ENCODE peak calls at places on chromosomes 3 and 15, in ten cellular contexts. One of them, this sample, is unnamed.

GRCh38 chr3:108862865-108863798 is 40.5 kb downstream of the TRAT1 start:
- DNase-seq in fibroblast of lung: peak
- DNase-seq in neural progenitor cell: no peak
- DNase-seq in keratinocyte: no peak
- DNase-seq in OCI-LY7: no peak
- DNase-seq in DND-41: no peak
- DNase-seq in endothelial cell of umbilical vein: peak
- DNase-seq in adipocyte: peak
- DNase-seq in astrocyte: peak
- DNase-seq in breast epithelium: no peak
- DNase-seq in this sample: no peak

GRCh38 chr15:70034596-70034995 is 63.1 kb downstream of the TLE3 start:
- DNase-seq in fibroblast of lung: no peak
- DNase-seq in neural progenitor cell: no peak
- DNase-seq in keratinocyte: no peak
- DNase-seq in OCI-LY7: no peak
- DNase-seq in DND-41: no peak
- DNase-seq in endothelial cell of umbilical vein: no peak
- DNase-seq in adipocyte: no peak
- DNase-seq in astrocyte: no peak
- DNase-seq in breast epithelium: no peak
- DNase-seq in this sample: no peak

GRCh38 chr3:160194438-160194837 is 30.8 kb upstream of the C3orf80 start:
- DNase-seq in fibroblast of lung: no peak
- DNase-seq in neural progenitor cell: no peak
- DNase-seq in keratinocyte: no peak
- DNase-seq in OCI-LY7: no peak
- DNase-seq in DND-41: no peak
- DNase-seq in endothelial cell of umbilical vein: no peak
- DNase-seq in adipocyte: no peak
- DNase-seq in astrocyte: no peak
- DNase-seq in breast epithelium: no peak
- DNase-seq in this sample: no peak

GRCh38 chr3:60610441-60611112 is 640.7 kb downstream of the FHIT start:
- DNase-seq in fibroblast of lung: peak
- DNase-seq in neural progenitor cell: no peak
- DNase-seq in keratinocyte: no peak
- DNase-seq in OCI-LY7: no peak
- DNase-seq in DND-41: no peak
- DNase-seq in endothelial cell of umbilical vein: no peak
- DNase-seq in adipocyte: peak
- DNase-seq in astrocyte: peak
- DNase-seq in breast epithelium: no peak
- DNase-seq in this sample: no peak

GRCh38 chr3:189841474-189842205 is 210.5 kb downstream of the TP63 start:
- DNase-seq in fibroblast of lung: peak
- DNase-seq in neural progenitor cell: no peak
- DNase-seq in keratinocyte: no peak
- DNase-seq in OCI-LY7: no peak
- DNase-seq in DND-41: no peak
- DNase-seq in endothelial cell of umbilical vein: no peak
- DNase-seq in adipocyte: peak
- DNase-seq in astrocyte: peak
- DNase-seq in breast epithelium: no peak
- DNase-seq in this sample: peak

GRCh38 chr15:86115138-86115801 is 35.6 kb downstream of the AGBL1 start:
- DNase-seq in fibroblast of lung: no peak
- DNase-seq in neural progenitor cell: no peak
- DNase-seq in keratinocyte: no peak
- DNase-seq in OCI-LY7: no peak
- DNase-seq in DND-41: no peak
- DNase-seq in endothelial cell of umbilical vein: no peak
- DNase-seq in adipocyte: no peak
- DNase-seq in astrocyte: peak
- DNase-seq in breast epithelium: no peak
- DNase-seq in this sample: no peak

GRCh38 chr15:63583027-63583426 is 14.2 kb upstream of the FBXL22 start:
- DNase-seq in fibroblast of lung: peak
- DNase-seq in neural progenitor cell: no peak
- DNase-seq in keratinocyte: no peak
- DNase-seq in OCI-LY7: no peak
- DNase-seq in DND-41: no peak
- DNase-seq in endothelial cell of umbilical vein: no peak
- DNase-seq in adipocyte: peak
- DNase-seq in astrocyte: peak
- DNase-seq in breast epithelium: no peak
- DNase-seq in this sample: peak

GRCh38 chr15:101244039-101244781 is 7.6 kb downstream of the CHSY1 start:
- DNase-seq in fibroblast of lung: peak
- DNase-seq in neural progenitor cell: no peak
- DNase-seq in keratinocyte: no peak
- DNase-seq in OCI-LY7: peak
- DNase-seq in DND-41: peak
- DNase-seq in endothelial cell of umbilical vein: no peak
- DNase-seq in adipocyte: peak
- DNase-seq in astrocyte: peak
- DNase-seq in breast epithelium: no peak
- DNase-seq in this sample: no peak

GRCh38 chr3:49536875-49537533 is 17.3 kb upstream of the BSN start:
- DNase-seq in fibroblast of lung: no peak
- DNase-seq in neural progenitor cell: no peak
- DNase-seq in keratinocyte: no peak
- DNase-seq in OCI-LY7: no peak
- DNase-seq in DND-41: no peak
- DNase-seq in endothelial cell of umbilical vein: no peak
- DNase-seq in adipocyte: no peak
- DNase-seq in astrocyte: no peak
- DNase-seq in breast epithelium: no peak
- DNase-seq in this sample: no peak

GRCh38 chr3:158789592-158789991 is 12.3 kb upstream of the MFSD1 start:
- DNase-seq in fibroblast of lung: peak
- DNase-seq in neural progenitor cell: no peak
- DNase-seq in keratinocyte: no peak
- DNase-seq in OCI-LY7: peak
- DNase-seq in DND-41: no peak
- DNase-seq in endothelial cell of umbilical vein: peak
- DNase-seq in adipocyte: peak
- DNase-seq in astrocyte: no peak
- DNase-seq in breast epithelium: no peak
- DNase-seq in this sample: peak

GRCh38 chr15:83848315-83849050 is 194.6 kb downstream of the ADAMTSL3 start:
- DNase-seq in fibroblast of lung: peak
- DNase-seq in neural progenitor cell: no peak
- DNase-seq in keratinocyte: no peak
- DNase-seq in OCI-LY7: no peak
- DNase-seq in DND-41: no peak
- DNase-seq in endothelial cell of umbilical vein: no peak
- DNase-seq in adipocyte: peak
- DNase-seq in astrocyte: peak
- DNase-seq in breast epithelium: no peak
- DNase-seq in this sample: peak

GRCh38 chr15:65171428-65171827 is 13.7 kb downstream of the CLPX start:
- DNase-seq in fibroblast of lung: no peak
- DNase-seq in neural progenitor cell: no peak
- DNase-seq in keratinocyte: no peak
- DNase-seq in OCI-LY7: no peak
- DNase-seq in DND-41: no peak
- DNase-seq in endothelial cell of umbilical vein: no peak
- DNase-seq in adipocyte: no peak
- DNase-seq in astrocyte: no peak
- DNase-seq in breast epithelium: no peak
- DNase-seq in this sample: no peak

GRCh38 chr3:150059729-150060128 is 89.0 kb upstream of the PFN2 start:
- DNase-seq in fibroblast of lung: no peak
- DNase-seq in neural progenitor cell: no peak
- DNase-seq in keratinocyte: no peak
- DNase-seq in OCI-LY7: no peak
- DNase-seq in DND-41: no peak
- DNase-seq in endothelial cell of umbilical vein: no peak
- DNase-seq in adipocyte: no peak
- DNase-seq in astrocyte: peak
- DNase-seq in breast epithelium: no peak
- DNase-seq in this sample: no peak

GRCh38 chr15:82828064-82828463 is 18.6 kb downstream of the WHAMM start:
- DNase-seq in fibroblast of lung: no peak
- DNase-seq in neural progenitor cell: no peak
- DNase-seq in keratinocyte: no peak
- DNase-seq in OCI-LY7: no peak
- DNase-seq in DND-41: no peak
- DNase-seq in endothelial cell of umbilical vein: no peak
- DNase-seq in adipocyte: peak
- DNase-seq in astrocyte: no peak
- DNase-seq in breast epithelium: no peak
- DNase-seq in this sample: peak

GRCh38 chr3:12967751-12968209 is 105.4 kb downstream of the IQSEC1 start:
- DNase-seq in fibroblast of lung: peak
- DNase-seq in neural progenitor cell: peak
- DNase-seq in keratinocyte: no peak
- DNase-seq in OCI-LY7: peak
- DNase-seq in DND-41: peak
- DNase-seq in endothelial cell of umbilical vein: peak
- DNase-seq in adipocyte: peak
- DNase-seq in astrocyte: peak
- DNase-seq in breast epithelium: peak
- DNase-seq in this sample: peak

GRCh38 chr3:51379746-51380330 is 5.3 kb upstream of the MANF start:
- DNase-seq in fibroblast of lung: no peak
- DNase-seq in neural progenitor cell: no peak
- DNase-seq in keratinocyte: no peak
- DNase-seq in OCI-LY7: no peak
- DNase-seq in DND-41: no peak
- DNase-seq in endothelial cell of umbilical vein: no peak
- DNase-seq in adipocyte: no peak
- DNase-seq in astrocyte: no peak
- DNase-seq in breast epithelium: no peak
- DNase-seq in this sample: no peak

GRCh38 chr3:55721716-55722484 is 234.8 kb upstream of the WNT5A start:
- DNase-seq in fibroblast of lung: peak
- DNase-seq in neural progenitor cell: peak
- DNase-seq in keratinocyte: no peak
- DNase-seq in OCI-LY7: peak
- DNase-seq in DND-41: no peak
- DNase-seq in endothelial cell of umbilical vein: no peak
- DNase-seq in adipocyte: peak
- DNase-seq in astrocyte: no peak
- DNase-seq in breast epithelium: no peak
- DNase-seq in this sample: peak

GRCh38 chr3:128188326-128188725 is 35.0 kb downstream of the EEFSEC start:
- DNase-seq in fibroblast of lung: no peak
- DNase-seq in neural progenitor cell: no peak
- DNase-seq in keratinocyte: no peak
- DNase-seq in OCI-LY7: no peak
- DNase-seq in DND-41: no peak
- DNase-seq in endothelial cell of umbilical vein: no peak
- DNase-seq in adipocyte: peak
- DNase-seq in astrocyte: peak
- DNase-seq in breast epithelium: no peak
- DNase-seq in this sample: peak

GRCh38 chr3:60571511-60571910 is 679.7 kb downstream of the FHIT start:
- DNase-seq in fibroblast of lung: no peak
- DNase-seq in neural progenitor cell: no peak
- DNase-seq in keratinocyte: no peak
- DNase-seq in OCI-LY7: no peak
- DNase-seq in DND-41: no peak
- DNase-seq in endothelial cell of umbilical vein: no peak
- DNase-seq in adipocyte: no peak
- DNase-seq in astrocyte: no peak
- DNase-seq in breast epithelium: no peak
- DNase-seq in this sample: no peak

GRCh38 chr15:52790166-52790708 is at the start of gene ONECUT1:
- DNase-seq in fibroblast of lung: peak
- DNase-seq in neural progenitor cell: peak
- DNase-seq in keratinocyte: no peak
- DNase-seq in OCI-LY7: peak
- DNase-seq in DND-41: peak
- DNase-seq in endothelial cell of umbilical vein: peak
- DNase-seq in adipocyte: peak
- DNase-seq in astrocyte: no peak
- DNase-seq in breast epithelium: no peak
- DNase-seq in this sample: no peak

GRCh38 chr3:9793161-9793781 is 389 bp downstream of the ARPC4 start:
- DNase-seq in fibroblast of lung: peak
- DNase-seq in neural progenitor cell: peak
- DNase-seq in keratinocyte: no peak
- DNase-seq in OCI-LY7: peak
- DNase-seq in DND-41: no peak
- DNase-seq in endothelial cell of umbilical vein: peak
- DNase-seq in adipocyte: peak
- DNase-seq in astrocyte: no peak
- DNase-seq in breast epithelium: no peak
- DNase-seq in this sample: no peak

GRCh38 chr15:96393209-96393513 is 62.7 kb downstream of the NR2F2 start:
- DNase-seq in fibroblast of lung: no peak
- DNase-seq in neural progenitor cell: no peak
- DNase-seq in keratinocyte: no peak
- DNase-seq in OCI-LY7: no peak
- DNase-seq in DND-41: no peak
- DNase-seq in endothelial cell of umbilical vein: no peak
- DNase-seq in adipocyte: no peak
- DNase-seq in astrocyte: no peak
- DNase-seq in breast epithelium: no peak
- DNase-seq in this sample: no peak
- H3K4me3 ChIP-seq in fibroblast of lung: no peak
- H3K4me3 ChIP-seq in neural progenitor cell: no peak
- H3K4me3 ChIP-seq in keratinocyte: no peak
- H3K4me3 ChIP-seq in OCI-LY7: no peak
- H3K4me3 ChIP-seq in DND-41: no peak
- H3K4me3 ChIP-seq in endothelial cell of umbilical vein: no peak
- H3K4me3 ChIP-seq in adipocyte: peak
- H3K4me3 ChIP-seq in astrocyte: peak
- H3K4me3 ChIP-seq in breast epithelium: no peak
- H3K4me3 ChIP-seq in this sample: no peak

GRCh38 chr3:152267831-152268500 is 763 bp upstream of the MBNL1 start:
- DNase-seq in fibroblast of lung: no peak
- DNase-seq in neural progenitor cell: no peak
- DNase-seq in keratinocyte: no peak
- DNase-seq in OCI-LY7: no peak
- DNase-seq in DND-41: no peak
- DNase-seq in endothelial cell of umbilical vein: peak
- DNase-seq in adipocyte: peak
- DNase-seq in astrocyte: no peak
- DNase-seq in breast epithelium: no peak
- DNase-seq in this sample: no peak
- H3K4me3 ChIP-seq in fibroblast of lung: peak
- H3K4me3 ChIP-seq in neural progenitor cell: peak
- H3K4me3 ChIP-seq in keratinocyte: peak
- H3K4me3 ChIP-seq in OCI-LY7: peak
- H3K4me3 ChIP-seq in DND-41: peak
- H3K4me3 ChIP-seq in endothelial cell of umbilical vein: no peak
- H3K4me3 ChIP-seq in adipocyte: peak
- H3K4me3 ChIP-seq in astrocyte: peak
- H3K4me3 ChIP-seq in breast epithelium: peak
- H3K4me3 ChIP-seq in this sample: peak

GRCh38 chr15:30992465-30992864 is 1.0 kb upstream of the MTMR10 start:
- DNase-seq in fibroblast of lung: no peak
- DNase-seq in neural progenitor cell: no peak
- DNase-seq in keratinocyte: no peak
- DNase-seq in OCI-LY7: peak
- DNase-seq in DND-41: peak
- DNase-seq in endothelial cell of umbilical vein: no peak
- DNase-seq in adipocyte: no peak
- DNase-seq in astrocyte: no peak
- DNase-seq in breast epithelium: no peak
- DNase-seq in this sample: no peak
- H3K4me3 ChIP-seq in fibroblast of lung: peak
- H3K4me3 ChIP-seq in neural progenitor cell: peak
- H3K4me3 ChIP-seq in keratinocyte: peak
- H3K4me3 ChIP-seq in OCI-LY7: peak
- H3K4me3 ChIP-seq in DND-41: peak
- H3K4me3 ChIP-seq in endothelial cell of umbilical vein: no peak
- H3K4me3 ChIP-seq in adipocyte: peak
- H3K4me3 ChIP-seq in astrocyte: peak
- H3K4me3 ChIP-seq in breast epithelium: peak
- H3K4me3 ChIP-seq in this sample: peak

GRCh38 chr3:71355037-71355436 is 228.5 kb downstream of the FOXP1 start:
- DNase-seq in fibroblast of lung: no peak
- DNase-seq in neural progenitor cell: no peak
- DNase-seq in keratinocyte: no peak
- DNase-seq in OCI-LY7: no peak
- DNase-seq in DND-41: no peak
- DNase-seq in endothelial cell of umbilical vein: no peak
- DNase-seq in adipocyte: no peak
- DNase-seq in astrocyte: no peak
- DNase-seq in breast epithelium: no peak
- DNase-seq in this sample: no peak
- H3K4me3 ChIP-seq in fibroblast of lung: no peak
- H3K4me3 ChIP-seq in neural progenitor cell: no peak
- H3K4me3 ChIP-seq in keratinocyte: no peak
- H3K4me3 ChIP-seq in OCI-LY7: no peak
- H3K4me3 ChIP-seq in DND-41: no peak
- H3K4me3 ChIP-seq in endothelial cell of umbilical vein: no peak
- H3K4me3 ChIP-seq in adipocyte: no peak
- H3K4me3 ChIP-seq in astrocyte: no peak
- H3K4me3 ChIP-seq in breast epithelium: no peak
- H3K4me3 ChIP-seq in this sample: no peak